ENCODE peak calls at places on chromosomes 5 and 9, in five cellular contexts. One of them, this sample, is unnamed.

GRCh38 chr5:172429201-172429940 is 25.0 kb downstream of the SH3PXD2B start:
- DNase-seq in HEK293T: no peak
- DNase-seq in NT2/D1: no peak
- DNase-seq in HepG2: no peak
- DNase-seq in H1: no peak
- DNase-seq in this sample: no peak

GRCh38 chr5:547086-547924 is 23.1 kb upstream of the SLC9A3 start:
- DNase-seq in HEK293T: no peak
- DNase-seq in NT2/D1: no peak
- DNase-seq in HepG2: no peak
- DNase-seq in H1: no peak
- DNase-seq in this sample: no peak

GRCh38 chr5:8478308-8478707 is 609.4 kb downstream of the MTRR start:
- DNase-seq in HEK293T: no peak
- DNase-seq in NT2/D1: no peak
- DNase-seq in HepG2: no peak
- DNase-seq in H1: no peak
- DNase-seq in this sample: no peak

GRCh38 chr5:35160486-35161116 is 69.7 kb downstream of the PRLR start:
- DNase-seq in HEK293T: no peak
- DNase-seq in NT2/D1: no peak
- DNase-seq in HepG2: no peak
- DNase-seq in H1: no peak
- DNase-seq in this sample: peak; percentile 8

GRCh38 chr5:1510631-1511030 is 13.1 kb downstream of the LPCAT1 start:
- DNase-seq in HEK293T: no peak
- DNase-seq in NT2/D1: no peak
- DNase-seq in HepG2: no peak
- DNase-seq in H1: peak; percentile 42
- DNase-seq in this sample: no peak

GRCh38 chr9:95509851-95510529 is 6.8 kb downstream of the PTCH1 start:
- DNase-seq in HEK293T: no peak
- DNase-seq in NT2/D1: no peak
- DNase-seq in HepG2: no peak
- DNase-seq in H1: no peak
- DNase-seq in this sample: no peak

GRCh38 chr5:28234356-28234968 is 1196.1 kb upstream of the CDH9 start:
- DNase-seq in HEK293T: no peak
- DNase-seq in NT2/D1: no peak
- DNase-seq in HepG2: no peak
- DNase-seq in H1: no peak
- DNase-seq in this sample: no peak

GRCh38 chr5:125409496-125410351 is 663.3 kb upstream of the ZNF608 start:
- DNase-seq in HEK293T: peak; percentile 39
- DNase-seq in NT2/D1: no peak
- DNase-seq in HepG2: no peak
- DNase-seq in H1: no peak
- DNase-seq in this sample: no peak

GRCh38 chr5:68226564-68227073 is 11.1 kb downstream of the PIK3R1 start:
- DNase-seq in HEK293T: no peak
- DNase-seq in NT2/D1: no peak
- DNase-seq in HepG2: no peak
- DNase-seq in H1: no peak
- DNase-seq in this sample: no peak

GRCh38 chr5:159049844-159050318 is 49.8 kb downstream of the EBF1 start:
- DNase-seq in HEK293T: no peak
- DNase-seq in NT2/D1: no peak
- DNase-seq in HepG2: no peak
- DNase-seq in H1: no peak
- DNase-seq in this sample: no peak

GRCh38 chr5:132417010-132417439 is 47.5 kb downstream of the SLC22A5 start:
- DNase-seq in HEK293T: no peak
- DNase-seq in NT2/D1: no peak
- DNase-seq in HepG2: no peak
- DNase-seq in H1: no peak
- DNase-seq in this sample: no peak

GRCh38 chr9:75086443-75087278 is 1.3 kb downstream of the NMRK1 start:
- DNase-seq in HEK293T: no peak
- DNase-seq in NT2/D1: no peak
- DNase-seq in HepG2: peak; percentile 39
- DNase-seq in H1: no peak
- DNase-seq in this sample: no peak

GRCh38 chr9:122197334-122197872 is 31.4 kb downstream of the LHX6 start:
- DNase-seq in HEK293T: no peak
- DNase-seq in NT2/D1: no peak
- DNase-seq in HepG2: no peak
- DNase-seq in H1: no peak
- DNase-seq in this sample: no peak

GRCh38 chr5:10400834-10401233 is 40.8 kb upstream of the ROPN1L start:
- DNase-seq in HEK293T: no peak
- DNase-seq in NT2/D1: no peak
- DNase-seq in HepG2: no peak
- DNase-seq in H1: no peak
- DNase-seq in this sample: no peak

GRCh38 chr5:55402199-55402598 is 94.4 kb downstream of the MTREX start:
- DNase-seq in HEK293T: peak; percentile 8
- DNase-seq in NT2/D1: no peak
- DNase-seq in HepG2: no peak
- DNase-seq in H1: no peak
- DNase-seq in this sample: no peak

GRCh38 chr5:147310059-147310704 is 75.4 kb downstream of the STK32A start:
- DNase-seq in HEK293T: no peak
- DNase-seq in NT2/D1: no peak
- DNase-seq in HepG2: no peak
- DNase-seq in H1: no peak
- DNase-seq in this sample: no peak

GRCh38 chr5:72723584-72723983 is 92.9 kb upstream of the TNPO1 start:
- DNase-seq in HEK293T: no peak
- DNase-seq in NT2/D1: no peak
- DNase-seq in HepG2: no peak
- DNase-seq in H1: no peak
- DNase-seq in this sample: no peak

GRCh38 chr5:83345423-83345822 is 126.1 kb upstream of the VCAN start:
- DNase-seq in HEK293T: no peak
- DNase-seq in NT2/D1: no peak
- DNase-seq in HepG2: no peak
- DNase-seq in H1: no peak
- DNase-seq in this sample: no peak

GRCh38 chr9:31210982-31211570 is 1173.4 kb upstream of the ACO1 start:
- DNase-seq in HEK293T: peak; percentile 3
- DNase-seq in NT2/D1: no peak
- DNase-seq in HepG2: no peak
- DNase-seq in H1: no peak
- DNase-seq in this sample: peak; percentile 1

GRCh38 chr9:105673850-105674387 is 11.7 kb downstream of the TAL2 start:
- DNase-seq in HEK293T: no peak
- DNase-seq in NT2/D1: no peak
- DNase-seq in HepG2: no peak
- DNase-seq in H1: no peak
- DNase-seq in this sample: no peak

GRCh38 chr5:52864376-52864775 is 76.7 kb downstream of the ITGA1 start:
- DNase-seq in HEK293T: no peak
- DNase-seq in NT2/D1: no peak
- DNase-seq in HepG2: no peak
- DNase-seq in H1: no peak
- DNase-seq in this sample: no peak

GRCh38 chr9:37421914-37422288 is 595 bp upstream of the GRHPR start:
- DNase-seq in HEK293T: no peak
- DNase-seq in NT2/D1: no peak
- DNase-seq in HepG2: no peak
- DNase-seq in H1: no peak
- DNase-seq in this sample: no peak

GRCh38 chr9:86242012-86242411 is 17.4 kb downstream of the C9orf153 start:
- DNase-seq in HEK293T: no peak
- DNase-seq in NT2/D1: no peak
- DNase-seq in HepG2: no peak
- DNase-seq in H1: no peak
- DNase-seq in this sample: no peak

GRCh38 chr9:137270929-137271695 is 6.4 kb upstream of the TOR4A start:
- DNase-seq in HEK293T: no peak
- DNase-seq in NT2/D1: no peak
- DNase-seq in HepG2: no peak
- DNase-seq in H1: no peak
- DNase-seq in this sample: no peak

GRCh38 chr9:137611623-137612609 is 6.4 kb downstream of the ARRDC1 start:
- DNase-seq in HEK293T: no peak
- DNase-seq in NT2/D1: no peak
- DNase-seq in HepG2: peak; percentile 47
- DNase-seq in H1: no peak
- DNase-seq in this sample: no peak

GRCh38 chr5:127912411-127912810 is 171.2 kb upstream of the SLC12A2 start:
- DNase-seq in HEK293T: no peak
- DNase-seq in NT2/D1: no peak
- DNase-seq in HepG2: no peak
- DNase-seq in H1: no peak
- DNase-seq in this sample: no peak

GRCh38 chr5:17398439-17398838 is 99.6 kb upstream of the TAF11L2 start:
- DNase-seq in HEK293T: no peak
- DNase-seq in NT2/D1: no peak
- DNase-seq in HepG2: no peak
- DNase-seq in H1: no peak
- DNase-seq in this sample: no peak

GRCh38 chr5:65919773-65920172 is 6.6 kb upstream of the ERBIN start:
- DNase-seq in HEK293T: no peak
- DNase-seq in NT2/D1: no peak
- DNase-seq in HepG2: no peak
- DNase-seq in H1: no peak
- DNase-seq in this sample: no peak

GRCh38 chr5:65916636-65917035 is 9.7 kb upstream of the ERBIN start:
- DNase-seq in HEK293T: no peak
- DNase-seq in NT2/D1: no peak
- DNase-seq in HepG2: no peak
- DNase-seq in H1: no peak
- DNase-seq in this sample: no peak

GRCh38 chr5:65914644-65915196 is 11.7 kb upstream of the ERBIN start:
- DNase-seq in HEK293T: no peak
- DNase-seq in NT2/D1: no peak
- DNase-seq in HepG2: peak; percentile 17
- DNase-seq in H1: no peak
- DNase-seq in this sample: no peak

GRCh38 chr5:65913519-65913918 is 12.9 kb upstream of the ERBIN start:
- DNase-seq in HEK293T: no peak
- DNase-seq in NT2/D1: no peak
- DNase-seq in HepG2: peak; percentile 63
- DNase-seq in H1: no peak
- DNase-seq in this sample: no peak

DNA sequence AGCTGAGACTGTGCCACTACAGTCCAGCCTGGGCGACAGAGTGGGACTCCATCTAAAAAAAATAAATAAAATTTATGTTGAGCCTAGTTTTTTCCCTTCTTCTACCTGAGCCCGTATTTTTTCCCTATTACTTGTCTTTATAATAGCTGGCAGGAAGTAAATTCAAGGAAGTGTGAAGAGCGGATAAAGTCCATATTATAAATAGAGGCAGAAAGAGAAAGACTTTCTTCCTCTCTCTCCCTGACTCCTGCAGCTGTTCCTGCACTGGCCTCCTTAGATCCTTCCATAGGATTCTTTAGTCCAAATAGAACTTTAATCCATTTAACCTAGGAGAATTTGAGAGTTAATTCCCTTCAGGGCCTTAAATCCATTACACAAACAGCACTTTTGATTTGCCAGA is 10.3 kb upstream of the ERBIN start:
- DNase-seq in HEK293T: no peak
- DNase-seq in NT2/D1: no peak
- DNase-seq in HepG2: no peak
- DNase-seq in H1: no peak
- DNase-seq in this sample: no peak
- TF ChIP-seq SUZ12 in HEK293T: no peak
- TF ChIP-seq SUZ12 in NT2/D1: no peak
- TF ChIP-seq SUZ12 in HepG2: no peak
- TF ChIP-seq SUZ12 in H1: no peak
- TF ChIP-seq SUZ12 in this sample: no peak

GRCh38 chr5:54013556-54014157 is 296.7 kb downstream of the ARL15 start:
- DNase-seq in HEK293T: no peak
- DNase-seq in NT2/D1: no peak
- DNase-seq in HepG2: no peak
- DNase-seq in H1: no peak
- DNase-seq in this sample: no peak
- TF ChIP-seq SUZ12 in HEK293T: no peak
- TF ChIP-seq SUZ12 in NT2/D1: no peak
- TF ChIP-seq SUZ12 in HepG2: no peak
- TF ChIP-seq SUZ12 in H1: no peak
- TF ChIP-seq SUZ12 in this sample: no peak

DNA sequence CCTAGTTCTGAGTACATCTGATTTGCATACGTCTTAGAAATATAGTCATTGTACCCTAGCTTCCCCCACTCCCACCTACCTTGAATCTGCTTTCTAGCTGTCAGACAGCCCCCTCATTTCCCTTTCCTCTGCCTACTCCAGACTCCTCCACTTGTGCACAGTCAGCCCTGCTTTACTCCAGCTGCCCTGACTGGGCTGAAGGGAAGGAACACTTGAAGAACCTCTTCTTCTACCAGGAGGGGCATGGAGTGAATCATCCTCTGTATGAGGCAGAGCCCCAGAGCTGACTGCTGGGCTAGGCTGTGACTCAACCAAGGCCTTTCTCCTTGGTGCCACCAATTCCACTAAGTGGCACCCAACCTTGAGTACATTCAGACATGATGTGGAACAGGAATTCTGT is 18.1 kb upstream of the ZFR start:
- DNase-seq in HEK293T: no peak
- DNase-seq in NT2/D1: no peak
- DNase-seq in HepG2: no peak
- DNase-seq in H1: no peak
- DNase-seq in this sample: no peak
- TF ChIP-seq SUZ12 in HEK293T: no peak
- TF ChIP-seq SUZ12 in NT2/D1: no peak
- TF ChIP-seq SUZ12 in HepG2: no peak
- TF ChIP-seq SUZ12 in H1: no peak
- TF ChIP-seq SUZ12 in this sample: no peak

DNA sequence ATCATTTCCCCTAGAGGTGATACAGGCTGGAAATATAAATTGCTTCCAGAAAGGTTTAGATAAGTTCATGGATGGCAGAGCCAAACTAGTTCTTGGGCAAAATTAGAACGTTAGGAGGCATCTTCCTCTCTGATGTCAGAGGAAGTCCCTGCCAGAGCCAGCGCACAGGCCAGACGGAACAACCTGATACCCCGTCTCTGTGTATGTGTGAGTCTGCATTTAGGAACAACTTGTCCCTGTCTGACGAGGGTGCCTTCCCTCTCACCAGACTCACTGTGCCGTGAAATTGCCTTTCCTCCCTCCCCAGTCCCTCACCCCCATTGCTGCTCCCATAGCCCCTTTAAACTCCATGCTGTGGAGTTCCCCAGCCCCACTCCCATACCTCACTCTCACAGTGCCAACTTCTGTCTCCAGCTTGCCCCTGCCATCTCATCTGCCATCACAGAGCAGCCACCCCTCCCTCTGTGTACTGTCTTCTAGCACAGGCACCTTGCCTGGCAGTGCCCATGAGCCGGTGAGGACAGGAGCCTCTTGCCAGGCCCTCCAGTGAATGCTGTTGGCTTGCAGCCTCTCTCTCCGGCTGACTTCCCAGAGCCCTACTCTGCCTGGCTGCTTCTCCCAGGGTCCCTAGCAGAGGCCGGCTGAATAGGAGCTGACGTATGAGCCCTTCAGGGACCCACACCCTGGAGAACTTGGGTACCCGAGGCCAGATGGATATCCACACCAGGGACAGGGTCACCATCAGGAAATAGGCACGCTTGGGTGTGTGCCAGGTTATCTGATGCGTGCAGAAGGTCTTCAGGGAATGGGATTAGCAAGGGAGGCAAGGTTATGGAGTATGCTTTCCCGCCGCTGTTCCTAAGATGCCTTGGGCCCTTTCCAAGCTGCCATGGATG is 26.7 kb downstream of the UNC5A start:
- DNase-seq in HEK293T: no peak
- DNase-seq in NT2/D1: no peak
- DNase-seq in HepG2: no peak
- DNase-seq in H1: no peak
- DNase-seq in this sample: no peak
- TF ChIP-seq SUZ12 in HEK293T: no peak
- TF ChIP-seq SUZ12 in NT2/D1: no peak
- TF ChIP-seq SUZ12 in HepG2: no peak
- TF ChIP-seq SUZ12 in H1: no peak
- TF ChIP-seq SUZ12 in this sample: no peak